ENCODE peak calls at places on chromosomes 3 and 15, in six cellular contexts. Z, U, O, M, F and G are unnamed samples.

GRCh38 chr3:100797921-100798491 is 88.7 kb downstream of the TFG start:
- DNase-seq in Z (no peak), U (peak; percentile 66), O (no peak), M (no peak), F (no peak), G (no peak)

GRCh38 chr3:42190701-42191442 is 75.1 kb downstream of the CCK start:
- DNase-seq in Z (peak; percentile 84), U (peak; percentile 62), O (peak; percentile 41), M (peak; percentile 74), F (no peak), G (peak; percentile 79)

GRCh38 chr3:143239026-143239425 is 119.5 kb downstream of the CHST2 start:
- DNase-seq in Z (no peak), U (no peak), O (no peak), M (no peak), F (no peak), G (no peak)

GRCh38 chr3:76656531-76657070 is 383.3 kb upstream of the ROBO2 start:
- DNase-seq in Z (no peak), U (no peak), O (no peak), M (no peak), F (no peak), G (no peak)

GRCh38 chr3:50575372-50575771 is 6.0 kb downstream of the HEMK1 start:
- DNase-seq in Z (no peak), U (no peak), O (no peak), M (no peak), F (no peak), G (no peak)

GRCh38 chr3:15051531-15051930 is 13.6 kb downstream of the MRPS25 start:
- DNase-seq in Z (peak; percentile 64), U (no peak), O (no peak), M (peak; percentile 19), F (no peak), G (peak; percentile 51)

GRCh38 chr3:50124363-50125226 is 30.5 kb upstream of the SEMA3F start:
- DNase-seq in Z (no peak), U (no peak), O (no peak), M (no peak), F (no peak), G (peak; percentile 46)

GRCh38 chr3:107956991-107957467 is 133.8 kb downstream of the CD47 start:
- DNase-seq in Z (peak; percentile 71), U (peak; percentile 87), O (no peak), M (peak; percentile 58), F (peak; percentile 94), G (no peak)

GRCh38 chr3:101195951-101196713 is 124.2 kb downstream of the IMPG2 start:
- DNase-seq in Z (peak; percentile 72), U (no peak), O (no peak), M (peak; percentile 2), F (peak; percentile 55), G (peak; percentile 70)

GRCh38 chr15:65323071-65323511 is 18.6 kb downstream of the RNU5B-1 start:
- DNase-seq in Z (peak; percentile 76), U (peak; percentile 19), O (no peak), M (peak; percentile 84), F (no peak), G (no peak)